ENCODE peak calls at places on chromosomes 7 and 10, in four cellular contexts. P is GM20000, Y is left ventricle myocardium superior, F is NCI-H2081 treated with DMSO at 0.1 percent for 48 hours. A is an unnamed sample.

GRCh38 chr7:24477807-24478655 is 95.2 kb upstream of the PALS2 start:
- DNase-seq in F (no peak), Y (no peak), P (no peak), A (no peak)

GRCh38 chr7:98249106-98249505 is 2.9 kb downstream of the TECPR1 start:
- DNase-seq in Y (no peak), P (no peak), F (no peak), A (no peak)

GRCh38 chr7:16062269-16062668 is 359.1 kb downstream of the CRPPA start:
- DNase-seq in Y (no peak), F (no peak), P (no peak), A (no peak)

GRCh38 chr10:122849090-122849489 is 3.4 kb upstream of the CUZD1 start:
- DNase-seq in Y (no peak), F (no peak), P (no peak), A (no peak)

GRCh38 chr7:87336136-87336535 is 9.3 kb upstream of the CROT start:
- DNase-seq in F (no peak), P (no peak), Y (no peak), A (no peak)

GRCh38 chr7:17618652-17618974 is 320.2 kb downstream of the AHR start:
- DNase-seq in P (no peak), F (no peak), Y (no peak), A (no peak)

GRCh38 chr10:132396495-132397035 is 435 bp upstream of the PWWP2B start:
- DNase-seq in P (peak), Y (peak), F (no peak), A (no peak)

GRCh38 chr7:44073664-44074348 is 8.4 kb upstream of the PGAM2 start:
- DNase-seq in Y (peak), P (peak), F (no peak), A (peak)

GRCh38 chr7:103966593-103967277 is 22.7 kb downstream of the RELN start:
- DNase-seq in F (no peak), Y (no peak), P (no peak), A (no peak)

GRCh38 chr7:24965831-24966708 is 13.9 kb downstream of the OSBPL3 start:
- DNase-seq in F (no peak), Y (no peak), P (peak), A (no peak)

GRCh38 chr7:135976312-135977019 is 693 bp downstream of the MTPN start:
- DNase-seq in Y (no peak), F (no peak), P (peak), A (peak)

GRCh38 chr10:11131112-11131639 is 113.5 kb downstream of the CELF2 start:
- DNase-seq in P (no peak), Y (no peak), F (no peak), A (no peak)

GRCh38 chr10:37754538-37755323 is 102.7 kb downstream of the ZNF248 start:
- DNase-seq in F (no peak), Y (no peak), P (peak), A (peak)

GRCh38 chr7:41164440-41164839 is 538.5 kb downstream of the INHBA start:
- DNase-seq in P (no peak), Y (no peak), F (no peak), A (no peak)

GRCh38 chr10:60236869-60237524 is 152.7 kb downstream of the ANK3 start:
- DNase-seq in F (no peak), Y (peak), P (peak), A (peak)

GRCh38 chr7:148442933-148443332 is 147.6 kb upstream of the C7orf33 start:
- DNase-seq in P (no peak), F (no peak), Y (no peak), A (no peak)

GRCh38 chr7:37719077-37719476 is 35.5 kb downstream of the GPR141 start:
- DNase-seq in Y (no peak), P (peak), F (no peak), A (no peak)

GRCh38 chr7:116101709-116102108 is 71.1 kb upstream of the TFEC start:
- DNase-seq in Y (no peak), P (no peak), F (no peak), A (no peak)

GRCh38 chr7:94375167-94375566 is 19.5 kb upstream of the COL1A2 start:
- DNase-seq in P (no peak), Y (peak), F (no peak), A (no peak)